ENCODE peak calls at places on chromosomes 7 and 10, in seven cellular contexts. H, P, F, Q, J, T and M are unnamed samples.

GRCh38 chr10:110074986-110075664 is 67.3 kb downstream of the ADD3 start:
- DNase-seq in H (peak), P (peak), F (no peak), Q (no peak), J (no peak), T (no peak), M (no peak)

GRCh38 chr10:103745264-103746247 is 109.8 kb downstream of the SH3PXD2A start:
- DNase-seq in H (peak), P (no peak), F (no peak), Q (peak), J (peak), T (no peak), M (no peak)

GRCh38 chr10:84197643-84198042 is 3.3 kb downstream of the CDHR1 start:
- DNase-seq in H (no peak), P (no peak), F (no peak), Q (no peak), J (no peak), T (no peak), M (no peak)

GRCh38 chr7:117889611-117890010 is 16.4 kb upstream of the CTTNBP2 start:
- DNase-seq in H (no peak), P (no peak), F (no peak), Q (no peak), J (no peak), T (no peak), M (no peak)

GRCh38 chr10:123038782-123039631 is 30.2 kb downstream of the ACADSB start:
- DNase-seq in H (no peak), P (no peak), F (no peak), Q (no peak), J (no peak), T (no peak), M (no peak)

GRCh38 chr10:6384847-6385246 is 182.1 kb downstream of the PFKFB3 start:
- DNase-seq in H (no peak), P (no peak), F (no peak), Q (no peak), J (no peak), T (no peak), M (peak)

GRCh38 chr10:127195571-127196226 is 692 bp downstream of the INSYN2A start:
- DNase-seq in H (no peak), P (no peak), F (no peak), Q (no peak), J (no peak), T (no peak), M (peak)

GRCh38 chr10:126133082-126133620 is 236.8 kb downstream of the FANK1 start:
- DNase-seq in H (no peak), P (no peak), F (no peak), Q (no peak), J (peak), T (no peak), M (no peak)

GRCh38 chr7:25669300-25669781 is 441.1 kb upstream of the NPVF start:
- DNase-seq in H (no peak), P (no peak), F (no peak), Q (no peak), J (no peak), T (no peak), M (no peak)

GRCh38 chr7:24757799-24758275 is 573 bp upstream of the GSDME start:
- DNase-seq in H (no peak), P (no peak), F (no peak), Q (no peak), J (no peak), T (no peak), M (no peak)

GRCh38 chr10:113504423-113504822 is 48.4 kb upstream of the HABP2 start:
- DNase-seq in H (no peak), P (no peak), F (no peak), Q (no peak), J (no peak), T (no peak), M (no peak)

GRCh38 chr7:1740214-1740613 is 70.1 kb downstream of the ELFN1 start:
- DNase-seq in H (no peak), P (no peak), F (no peak), Q (no peak), J (no peak), T (no peak), M (no peak)

GRCh38 chr7:30923774-30924413 is 12.2 kb downstream of the AQP1 start:
- DNase-seq in H (no peak), P (no peak), F (peak), Q (peak), J (no peak), T (peak), M (peak)

DNA sequence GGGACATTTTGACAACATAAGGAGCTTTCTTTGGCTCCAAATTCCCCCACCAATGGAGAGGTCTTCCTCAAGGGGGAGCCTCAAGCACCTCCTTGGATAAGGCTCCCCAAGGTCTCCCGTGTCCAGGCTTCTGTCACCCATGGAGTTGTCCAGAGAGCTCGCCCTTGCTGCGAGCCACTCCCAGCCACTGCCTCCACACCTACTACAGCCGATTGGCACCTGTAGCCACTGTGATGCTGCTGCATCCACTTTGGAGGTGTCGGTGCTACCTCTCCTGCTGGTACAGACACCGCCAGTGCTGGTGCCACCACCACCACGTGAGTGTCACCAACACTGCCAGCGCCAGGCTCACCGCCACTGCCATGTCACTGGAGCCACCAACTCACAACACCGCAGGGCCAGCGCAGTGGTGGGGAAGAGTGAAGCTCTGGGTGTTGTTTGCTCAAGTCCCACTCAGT is 22.1 kb upstream of the ENO4 start:
- DNase-seq in H (no peak), P (no peak), F (no peak), Q (no peak), J (no peak), T (no peak), M (peak)
- TF ChIP-seq CTCF in H (no peak), P (no peak), F (no peak), Q (no peak), J (no peak), T (no peak), M (no peak)

GRCh38 chr7:20314216-20314615 is 16.5 kb upstream of the ITGB8 start:
- DNase-seq in H (no peak), P (no peak), F (no peak), Q (no peak), J (no peak), T (no peak), M (no peak)

GRCh38 chr7:20310963-20311742 is 19.5 kb upstream of the ITGB8 start:
- DNase-seq in H (peak), P (no peak), F (no peak), Q (no peak), J (no peak), T (peak), M (no peak)

GRCh38 chr7:20312562-20312961 is 18.1 kb upstream of the ITGB8 start:
- DNase-seq in H (no peak), P (no peak), F (no peak), Q (no peak), J (no peak), T (no peak), M (no peak)

GRCh38 chr7:20307901-20308300 is 22.8 kb upstream of the ITGB8 start:
- DNase-seq in H (no peak), P (no peak), F (no peak), Q (no peak), J (no peak), T (no peak), M (no peak)

GRCh38 chr7:20311743-20312042 is 19.0 kb upstream of the ITGB8 start:
- DNase-seq in H (no peak), P (no peak), F (no peak), Q (no peak), J (no peak), T (no peak), M (no peak)
- TF ChIP-seq CTCF in H (peak), P (no peak), F (no peak), Q (peak), J (no peak), T (no peak), M (no peak)

GRCh38 chr10:115355162-115355760 is 262.1 kb downstream of the ATRNL1 start:
- DNase-seq in H (peak), P (peak), F (no peak), Q (no peak), J (peak), T (no peak), M (no peak)
- TF ChIP-seq CTCF in H (peak), P (peak), F (peak), Q (no peak), J (peak), T (peak), M (peak)

GRCh38 chr7:91194841-91195240 is 69.4 kb upstream of the FZD1 start:
- DNase-seq in H (no peak), P (no peak), F (no peak), Q (no peak), J (no peak), T (no peak), M (no peak)
- TF ChIP-seq CTCF in H (no peak), P (no peak), F (no peak), Q (no peak), J (no peak), T (no peak), M (no peak)

GRCh38 chr7:140661124-140661523 is 11.6 kb upstream of the ADCK2 start:
- DNase-seq in H (no peak), P (no peak), F (no peak), Q (no peak), J (no peak), T (no peak), M (no peak)
- TF ChIP-seq CTCF in H (peak), P (peak), F (no peak), Q (no peak), J (no peak), T (no peak), M (peak)

GRCh38 chr7:81761821-81762220 is 8.0 kb downstream of the HGF start:
- DNase-seq in H (no peak), P (no peak), F (no peak), Q (no peak), J (no peak), T (no peak), M (no peak)
- TF ChIP-seq CTCF in H (no peak), P (no peak), F (no peak), Q (no peak), J (no peak), T (no peak), M (no peak)

GRCh38 chr7:65454479-65454878 is 80.8 kb downstream of the ZNF92 start:
- DNase-seq in H (no peak), P (no peak), F (no peak), Q (no peak), J (no peak), T (no peak), M (no peak)
- TF ChIP-seq CTCF in H (no peak), P (no peak), F (no peak), Q (no peak), J (no peak), T (no peak), M (no peak)

GRCh38 chr7:130069978-130070899 is at the start of gene KLHDC10:
- DNase-seq in H (peak), P (peak), F (peak), Q (peak), J (peak), T (peak), M (peak)
- TF ChIP-seq CTCF in H (no peak), P (no peak), F (no peak), Q (peak), J (no peak), T (no peak), M (no peak)

GRCh38 chr7:4566714-4567113 is 115.4 kb upstream of the FOXK1 start:
- DNase-seq in H (no peak), P (no peak), F (no peak), Q (no peak), J (no peak), T (no peak), M (no peak)

GRCh38 chr7:4556868-4557620 is 125.1 kb upstream of the FOXK1 start:
- DNase-seq in H (no peak), P (no peak), F (peak), Q (no peak), J (no peak), T (no peak), M (no peak)

GRCh38 chr7:4561775-4562174 is 120.3 kb upstream of the FOXK1 start:
- DNase-seq in H (no peak), P (no peak), F (no peak), Q (no peak), J (no peak), T (no peak), M (no peak)
- TF ChIP-seq CTCF in H (no peak), P (no peak), F (no peak), Q (no peak), J (no peak), T (no peak), M (no peak)

GRCh38 chr7:151056286-151057037 is 1.2 kb downstream of the CDK5 start:
- DNase-seq in H (peak), P (no peak), F (no peak), Q (no peak), J (peak), T (no peak), M (no peak)
- TF ChIP-seq CTCF in H (peak), P (peak), F (no peak), Q (no peak), J (no peak), T (no peak), M (no peak)